ENCODE peak calls at places on chromosomes 11 and 22, in seven cellular contexts. U, S, N, F, J, E and V are unnamed samples.

GRCh38 chr11:100963375-100963774 is 166.2 kb downstream of the PGR start:
- DNase-seq in U (no peak), S (no peak), N (no peak), F (no peak), J (no peak), E (no peak), V (no peak)

GRCh38 chr11:113593698-113594308 is 112.3 kb downstream of the TMPRSS5 start:
- DNase-seq in U (no peak), S (peak), N (no peak), F (no peak), J (peak), E (no peak), V (no peak)

GRCh38 chr22:24208012-24208749 is 26.9 kb downstream of the SUSD2 start:
- DNase-seq in U (peak), S (no peak), N (peak), F (no peak), J (no peak), E (peak), V (peak)

GRCh38 chr11:133516845-133517244 is 15.5 kb downstream of the OPCML start:
- DNase-seq in U (no peak), S (no peak), N (no peak), F (no peak), J (no peak), E (no peak), V (no peak)

GRCh38 chr11:13983081-13983751 is 20.7 kb downstream of the SPON1 start:
- DNase-seq in U (no peak), S (no peak), N (no peak), F (no peak), J (no peak), E (no peak), V (no peak)

GRCh38 chr11:128399186-128399585 is 188.2 kb downstream of the ETS1 start:
- DNase-seq in U (no peak), S (no peak), N (no peak), F (no peak), J (peak), E (no peak), V (no peak)

GRCh38 chr11:64874841-64875240 is 3.6 kb downstream of the EHD1 start:
- DNase-seq in U (no peak), S (no peak), N (no peak), F (no peak), J (no peak), E (no peak), V (no peak)

GRCh38 chr11:1074244-1075221 is at the start of gene MUC2:
- DNase-seq in U (no peak), S (no peak), N (no peak), F (peak), J (no peak), E (no peak), V (no peak)

GRCh38 chr11:130216221-130216550 is 56.6 kb downstream of the ST14 start:
- DNase-seq in U (no peak), S (no peak), N (no peak), F (no peak), J (no peak), E (no peak), V (no peak)

GRCh38 chr11:44444770-44445321 is 120.6 kb upstream of the CD82 start:
- DNase-seq in U (no peak), S (no peak), N (no peak), F (no peak), J (no peak), E (no peak), V (no peak)

GRCh38 chr22:17012267-17012666 is 4.2 kb upstream of the GAB4 start:
- DNase-seq in U (no peak), S (no peak), N (no peak), F (no peak), J (no peak), E (no peak), V (no peak)

GRCh38 chr22:18044548-18045271 is 20.3 kb upstream of the MICAL3 start:
- DNase-seq in U (no peak), S (no peak), N (no peak), F (no peak), J (no peak), E (no peak), V (peak)

GRCh38 chr22:42016111-42016510 is 17.5 kb downstream of the WBP2NL start:
- DNase-seq in U (no peak), S (no peak), N (no peak), F (no peak), J (no peak), E (no peak), V (no peak)

GRCh38 chr11:62337682-62338181 is 484 bp downstream of the ASRGL1 start:
- DNase-seq in U (peak), S (peak), N (peak), F (no peak), J (no peak), E (no peak), V (no peak)

GRCh38 chr11:2400069-2400760 is at the start of gene TSSC4:
- DNase-seq in U (peak), S (peak), N (peak), F (peak), J (peak), E (peak), V (peak)

GRCh38 chr11:8581300-8581699 is 12.7 kb downstream of the STK33 start:
- DNase-seq in U (no peak), S (no peak), N (no peak), F (no peak), J (no peak), E (no peak), V (no peak)

GRCh38 chr11:67584881-67585873 is 1.6 kb downstream of the GSTP1 start:
- DNase-seq in U (no peak), S (peak), N (peak), F (no peak), J (no peak), E (no peak), V (no peak)

GRCh38 chr11:19275496-19275895 is 34.8 kb upstream of the E2F8 start:
- DNase-seq in U (no peak), S (no peak), N (no peak), F (no peak), J (no peak), E (no peak), V (no peak)

GRCh38 chr11:116537736-116538135 is 235.1 kb downstream of the BUD13 start:
- DNase-seq in U (no peak), S (no peak), N (no peak), F (no peak), J (no peak), E (no peak), V (no peak)

GRCh38 chr11:64868904-64869570 is 9.4 kb downstream of the EHD1 start:
- DNase-seq in U (no peak), S (no peak), N (no peak), F (no peak), J (no peak), E (no peak), V (no peak)

GRCh38 chr11:120337133-120337895 is 1.1 kb downstream of the ARHGEF12 start:
- DNase-seq in U (peak), S (no peak), N (peak), F (no peak), J (no peak), E (no peak), V (peak)

GRCh38 chr22:17921871-17922821 is 102.2 kb downstream of the MICAL3 start:
- DNase-seq in U (peak), S (peak), N (no peak), F (peak), J (no peak), E (no peak), V (peak)

GRCh38 chr11:76323804-76324203 is 57.1 kb downstream of the THAP12 start:
- DNase-seq in U (no peak), S (no peak), N (no peak), F (no peak), J (no peak), E (no peak), V (no peak)

GRCh38 chr11:75505966-75506692 is 19.6 kb downstream of the GDPD5 start:
- DNase-seq in U (no peak), S (no peak), N (peak), F (no peak), J (no peak), E (no peak), V (no peak)

GRCh38 chr11:134349802-134350355 is 18.1 kb downstream of the GLB1L2 start:
- DNase-seq in U (no peak), S (no peak), N (no peak), F (no peak), J (no peak), E (no peak), V (no peak)

GRCh38 chr22:48429621-48430020 is 1398.1 kb downstream of the BRD1 start:
- DNase-seq in U (no peak), S (no peak), N (no peak), F (no peak), J (no peak), E (no peak), V (no peak)

GRCh38 chr11:59680287-59681154 is 11.7 kb upstream of the PATL1 start:
- DNase-seq in U (peak), S (peak), N (peak), F (peak), J (peak), E (peak), V (peak)
- TF ChIP-seq JUND in U (no peak), S (peak), N (no peak), F (no peak), J (no peak), E (no peak), V (no peak)

DNA sequence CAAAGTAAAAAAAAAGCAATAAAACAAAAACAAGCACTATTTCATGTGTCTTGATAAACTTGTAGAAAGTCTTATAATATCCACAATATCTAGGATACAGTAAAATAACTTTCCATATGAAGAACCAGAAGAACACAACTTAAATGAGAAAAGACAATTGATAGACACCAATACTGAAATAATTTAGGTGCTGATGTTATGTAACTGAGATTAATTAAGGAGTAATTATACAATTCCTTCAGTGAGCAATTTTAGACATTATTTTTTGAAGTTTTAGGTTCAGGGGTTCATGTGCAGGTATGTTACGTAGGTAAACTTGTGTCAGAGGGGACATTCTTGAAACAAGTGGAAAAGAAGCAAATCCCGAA is 88.3 kb upstream of the VPREB1 start:
- DNase-seq in U (no peak), S (no peak), N (no peak), F (no peak), J (no peak), E (no peak), V (no peak)
- TF ChIP-seq JUND in U (no peak), S (no peak), N (no peak), F (no peak), J (no peak), E (no peak), V (no peak)

GRCh38 chr11:12693075-12693473 is 18.9 kb downstream of the TEAD1 start:
- DNase-seq in U (no peak), S (no peak), N (no peak), F (no peak), J (no peak), E (no peak), V (no peak)
- TF ChIP-seq JUND in U (no peak), S (no peak), N (no peak), F (no peak), J (no peak), E (no peak), V (no peak)

GRCh38 chr22:39243443-39244072 is 1.2 kb downstream of the PDGFB start:
- DNase-seq in U (peak), S (no peak), N (no peak), F (peak), J (no peak), E (no peak), V (peak)
- TF ChIP-seq JUND in U (no peak), S (no peak), N (no peak), F (no peak), J (no peak), E (no peak), V (no peak)